ENCODE peak calls at places on chromosomes 16 and 17, in nine cellular contexts. P, I, J, C, R, A, D, B and T are unnamed samples.

GRCh38 chr17:42536048-42536371 is at the start of gene NAGLU:
- DNase-seq in B (peak; percentile 93), J (peak; percentile 99), D (peak; percentile 91), A (peak; percentile 97), C (peak; percentile 96), I (peak; percentile 99), R (peak; percentile 79), P (peak; percentile 96), T (peak; percentile 94)

GRCh38 chr17:14464741-14465140 is 163.9 kb downstream of the HS3ST3B1 start:
- DNase-seq in I (no peak), D (no peak), P (no peak), R (peak; percentile 70), J (no peak), B (no peak), C (no peak), A (no peak), T (peak; percentile 10)

GRCh38 chr16:9138731-9139501 is 47.5 kb downstream of the HAPSTR1 start:
- DNase-seq in I (peak; percentile 77), R (peak; percentile 58), B (peak; percentile 90), J (no peak), C (peak; percentile 65), P (peak; percentile 40), D (peak; percentile 69), A (peak; percentile 78), T (peak; percentile 32)

GRCh38 chr17:2571523-2572303 is 21.7 kb upstream of the PAFAH1B1 start:
- DNase-seq in J (no peak), A (no peak), D (no peak), R (no peak), C (no peak), I (no peak), B (no peak), P (no peak), T (no peak)

GRCh38 chr16:63617990-63618763 is 1503.7 kb downstream of the CDH11 start:
- DNase-seq in B (no peak), I (no peak), C (no peak), J (no peak), R (no peak), A (peak; percentile 60), P (no peak), D (peak; percentile 73), T (peak; percentile 47)

GRCh38 chr17:4536259-4536741 is 18.9 kb downstream of the MYBBP1A start:
- DNase-seq in C (no peak), D (no peak), P (no peak), R (no peak), I (no peak), J (no peak), A (no peak), B (peak; percentile 75), T (no peak)

GRCh38 chr17:66582373-66583111 is 252.4 kb upstream of the CACNG5 start:
- DNase-seq in R (no peak), A (no peak), P (no peak), J (no peak), B (no peak), D (no peak), C (no peak), I (no peak), T (no peak)

GRCh38 chr17:75539969-75540729 is 14.7 kb downstream of the LLGL2 start:
- DNase-seq in C (no peak), D (no peak), J (no peak), P (no peak), I (no peak), R (no peak), B (no peak), A (no peak), T (no peak)

GRCh38 chr17:44932096-44932495 is 15.5 kb downstream of the KIF18B start:
- DNase-seq in B (no peak), D (no peak), A (peak; percentile 18), I (no peak), J (no peak), C (peak; percentile 10), P (no peak), R (no peak), T (no peak)

GRCh38 chr17:28725166-28725659 is 820 bp downstream of the TLCD1 start:
- DNase-seq in D (peak; percentile 88), P (no peak), J (no peak), R (peak; percentile 65), B (no peak), I (no peak), C (no peak), A (no peak), T (no peak)

GRCh38 chr16:85569615-85570212 is 43.4 kb upstream of the GSE1 start:
- DNase-seq in I (no peak), A (no peak), C (no peak), D (no peak), B (no peak), P (no peak), J (no peak), R (peak; percentile 78), T (no peak)

GRCh38 chr17:13525876-13526275 is 75.9 kb downstream of the HS3ST3A1 start:
- DNase-seq in P (no peak), I (no peak), J (peak; percentile 79), B (no peak), C (no peak), R (no peak), D (no peak), A (no peak), T (no peak)

GRCh38 chr17:14303343-14304221 is 2.7 kb downstream of the HS3ST3B1 start:
- DNase-seq in R (no peak), I (peak; percentile 33), A (no peak), C (no peak), B (peak; percentile 64), D (no peak), P (no peak), J (no peak), T (no peak)

GRCh38 chr17:4444782-4445473 is 11.2 kb downstream of the SPNS3 start:
- DNase-seq in C (no peak), A (peak; percentile 88), R (no peak), P (no peak), I (peak; percentile 85), B (no peak), D (peak; percentile 37), J (no peak), T (peak; percentile 50)

GRCh38 chr17:64281962-64282752 is 19.1 kb upstream of the TEX2 start:
- DNase-seq in D (peak; percentile 88), J (no peak), R (peak; percentile 83), C (no peak), A (peak; percentile 63), B (peak; percentile 62), I (peak; percentile 50), P (peak; percentile 55), T (peak; percentile 46)

GRCh38 chr16:52252680-52253079 is 294.3 kb downstream of the TOX3 start:
- DNase-seq in D (no peak), A (no peak), P (no peak), J (no peak), C (no peak), I (no peak), R (no peak), B (no peak), T (no peak)

DNA sequence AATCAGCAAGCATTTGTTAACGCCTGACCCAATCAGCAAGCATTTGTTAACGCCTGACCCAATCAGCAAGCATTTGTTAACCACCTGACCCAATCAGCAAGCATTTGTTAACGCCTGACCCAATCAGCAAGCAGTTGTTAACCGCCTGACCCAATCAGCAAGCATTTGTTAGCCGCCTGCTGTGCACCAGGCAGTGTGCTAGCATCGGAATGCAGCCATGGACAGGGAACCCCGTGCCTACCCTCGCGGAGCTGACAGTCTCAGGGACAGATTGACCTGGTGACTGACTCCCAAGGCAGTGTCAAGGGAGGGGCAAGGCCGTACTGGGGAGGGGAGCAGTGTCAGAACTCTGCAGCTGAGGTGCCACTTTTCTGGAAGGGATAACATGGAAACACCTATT is 66.9 kb downstream of the ABR start:
- DNase-seq in J (no peak), B (peak; percentile 53), P (no peak), C (no peak), A (no peak), R (no peak), D (peak; percentile 76), I (no peak), T (no peak)
- H3K4me1 ChIP-seq in J (peaks cover 61% of the 10 kb centered on the region), B (peaks cover 31% of the 10 kb centered on the region), P (no peaks in the 10 kb centered on the region), C (peaks cover 13% of the 10 kb centered on the region), A (peaks cover 18% of the 10 kb centered on the region), R (peaks cover 33% of the 10 kb centered on the region), D (peaks cover 56% of the 10 kb centered on the region), I (no peaks in the 10 kb centered on the region), T (peaks cover 6% of the 10 kb centered on the region)

GRCh38 chr17:68288375-68288774 is 2.6 kb downstream of the SLC16A6 start:
- DNase-seq in B (no peak), I (no peak), J (no peak), A (no peak), P (no peak), D (no peak), R (no peak), C (no peak), T (no peak)
- TF ChIP-seq POLR2A in B (no peak), I (no peak), J (no peak), A (no peak), P (no peak), D (no peak), R (no peak), C (no peak), T (no peak)

GRCh38 chr17:8063761-8064589 is 23.5 kb downstream of the ALOX12B start:
- DNase-seq in I (peak; percentile 11), C (no peak), P (no peak), R (no peak), B (no peak), D (no peak), A (no peak), J (no peak), T (no peak)
- H3K4me3 ChIP-seq in I (no peak overlapping the region), C (peak overlapping the region; percentile 13), P (no peak overlapping the region), R (no peak overlapping the region), B (peak overlapping the region; percentile 43), D (no peak overlapping the region), A (no peak overlapping the region), J (no peak overlapping the region), T (peak overlapping the region; percentile 17)

DNA sequence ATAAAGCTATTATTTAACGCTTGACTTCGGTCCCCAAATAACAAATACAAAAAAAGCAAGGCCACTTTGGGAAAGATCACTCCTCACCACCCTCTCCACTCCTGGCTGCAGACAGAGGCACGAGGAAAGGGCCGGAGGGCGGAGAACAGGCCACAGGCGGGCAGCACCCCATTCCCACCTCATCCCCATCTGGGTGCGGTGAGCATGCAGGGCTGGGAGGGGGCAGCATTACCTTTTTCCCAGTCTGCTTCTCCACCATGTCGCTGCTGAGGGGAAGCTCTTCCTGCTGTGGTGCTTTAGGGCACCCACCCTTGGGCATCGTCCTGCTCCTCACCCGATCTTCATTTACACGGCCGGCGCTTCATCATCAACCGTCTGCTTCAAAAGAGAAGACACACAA is 99.2 kb downstream of the ZNF778 start:
- DNase-seq in R (no peak), D (no peak), I (no peak), B (no peak), C (no peak), J (no peak), A (peak; percentile 12), P (no peak), T (no peak)
- H3K4me1 ChIP-seq in R (peaks cover 52% of the 10 kb centered on the region), D (peaks cover 82% of the 10 kb centered on the region), I (no peaks in the 10 kb centered on the region), B (peaks cover 48% of the 10 kb centered on the region), C (peaks cover 15% of the 10 kb centered on the region), J (peaks cover 89% of the 10 kb centered on the region), A (peaks cover 24% of the 10 kb centered on the region), P (peaks cover 6% of the 10 kb centered on the region), T (peaks cover 22% of the 10 kb centered on the region)

GRCh38 chr17:47855737-47856136 is 4.8 kb upstream of the SP6 start:
- DNase-seq in B (no peak), I (no peak), C (no peak), J (no peak), D (no peak), P (no peak), R (no peak), A (no peak), T (no peak)
- TF ChIP-seq POLR2A in B (no peak), I (no peak), C (no peak), J (no peak), D (no peak), P (no peak), R (no peak), A (no peak), T (no peak)